ENCODE peak calls at places on chromosomes 7 and 10, in five cellular contexts. Z, R, Q, E and A are unnamed samples.

GRCh38 chr10:110827410-110827809 is 44.3 kb upstream of the PDCD4 start:
- DNase-seq in Z (no peak), R (no peak), Q (no peak), E (no peak), A (peak)

GRCh38 chr7:24779283-24779655 is 22.0 kb upstream of the GSDME start:
- DNase-seq in Z (no peak), R (no peak), Q (no peak), E (no peak), A (no peak)

GRCh38 chr10:76251773-76252617 is 820.6 kb downstream of the LRMDA start:
- DNase-seq in Z (peak), R (peak), Q (no peak), E (no peak), A (peak)

GRCh38 chr10:17428616-17429097 is 25.7 kb downstream of the ST8SIA6 start:
- DNase-seq in Z (no peak), R (no peak), Q (no peak), E (no peak), A (no peak)

GRCh38 chr10:11616021-11616420 is 4.6 kb upstream of the USP6NL start:
- DNase-seq in Z (no peak), R (peak), Q (no peak), E (no peak), A (no peak)

GRCh38 chr10:101959349-101959916 is 96.5 kb downstream of the ARMH3 start:
- DNase-seq in Z (no peak), R (no peak), Q (no peak), E (no peak), A (no peak)

GRCh38 chr10:115084434-115084833 is 8.7 kb upstream of the ATRNL1 start:
- DNase-seq in Z (no peak), R (no peak), Q (no peak), E (no peak), A (no peak)

GRCh38 chr7:143497008-143497795 is 19.5 kb downstream of the TAS2R41 start:
- DNase-seq in Z (no peak), R (no peak), Q (no peak), E (no peak), A (no peak)

GRCh38 chr10:44390585-44391072 is 5.7 kb upstream of the CXCL12 start:
- DNase-seq in Z (no peak), R (no peak), Q (no peak), E (no peak), A (no peak)

GRCh38 chr7:148877517-148877916 is 6.6 kb downstream of the EZH2 start:
- DNase-seq in Z (no peak), R (no peak), Q (no peak), E (no peak), A (no peak)

GRCh38 chr7:1495564-1496242 is 8.5 kb downstream of the INTS1 start:
- DNase-seq in Z (no peak), R (no peak), Q (no peak), E (no peak), A (no peak)

GRCh38 chr10:110780704-110781103 is 91.0 kb upstream of the PDCD4 start:
- DNase-seq in Z (peak), R (no peak), Q (no peak), E (no peak), A (no peak)

GRCh38 chr10:103852189-103852711 is 3.1 kb downstream of the SH3PXD2A start:
- DNase-seq in Z (no peak), R (peak), Q (no peak), E (no peak), A (peak)

GRCh38 chr10:27998178-27998953 is 513 bp downstream of the ODAD2 start:
- DNase-seq in Z (no peak), R (peak), Q (peak), E (peak), A (peak)

GRCh38 chr10:27861781-27862180 is 116.2 kb upstream of the MKX start:
- DNase-seq in Z (no peak), R (no peak), Q (no peak), E (no peak), A (no peak)

GRCh38 chr7:138746073-138746472 is 44.9 kb upstream of the SVOPL start:
- DNase-seq in Z (no peak), R (no peak), Q (no peak), E (no peak), A (no peak)

GRCh38 chr10:12596055-12596576 is 246.8 kb downstream of the CAMK1D start:
- DNase-seq in Z (no peak), R (no peak), Q (no peak), E (no peak), A (no peak)

GRCh38 chr7:131574741-131575140 is 18.3 kb upstream of the PODXL start:
- DNase-seq in Z (no peak), R (no peak), Q (no peak), E (no peak), A (peak)

GRCh38 chr7:32251659-32252058 is 181.5 kb upstream of the PDE1C start:
- DNase-seq in Z (no peak), R (no peak), Q (no peak), E (no peak), A (no peak)

GRCh38 chr10:66209025-66209424 is 716.8 kb upstream of the LRRTM3 start:
- DNase-seq in Z (no peak), R (no peak), Q (no peak), E (no peak), A (no peak)

GRCh38 chr7:5367661-5368060 is 56.0 kb downstream of the TNRC18 start:
- DNase-seq in Z (no peak), R (no peak), Q (no peak), E (no peak), A (no peak)

GRCh38 chr10:125134916-125135770 is 25.2 kb downstream of the CTBP2 start:
- DNase-seq in Z (no peak), R (no peak), Q (no peak), E (peak), A (no peak)